ENCODE peak calls at places on chromosomes 6 and 20, in five cellular contexts. O is mesenchymal stem cell, N is small intestine, P is ascending aorta, Z is SJCRH30. L is an unnamed sample. For H3K4me1, the result is how much of the 10 kb centered on the place peaks cover.

GRCh38 chr20:63700199-63701050 is 4.0 kb downstream of the TNFRSF6B start:
- DNase-seq in O (no peak), Z (peak), N (no peak), P (no peak), L (no peak)

GRCh38 chr20:870758-871157 is 37.2 kb downstream of the FAM110A start:
- DNase-seq in Z (no peak), P (no peak), N (no peak), O (no peak), L (no peak)

GRCh38 chr6:162099685-162100084 is 627.9 kb downstream of the PRKN start:
- DNase-seq in O (peak), Z (peak), P (no peak), N (no peak), L (no peak)

GRCh38 chr6:43086022-43086658 is 10.0 kb downstream of the PTK7 start:
- DNase-seq in O (peak), N (no peak), P (no peak), Z (no peak), L (no peak)

GRCh38 chr6:17923401-17923863 is 64.0 kb downstream of the KIF13A start:
- DNase-seq in P (no peak), O (no peak), N (no peak), Z (no peak), L (no peak)

GRCh38 chr6:107670792-107671199 is 153.3 kb downstream of the SCML4 start:
- DNase-seq in N (no peak), P (no peak), Z (peak), O (peak), L (no peak)

GRCh38 chr6:36779227-36779626 is 60.0 kb downstream of the CPNE5 start:
- DNase-seq in N (no peak), P (no peak), Z (no peak), O (no peak), L (no peak)

GRCh38 chr6:143940011-143940597 is 68.0 kb downstream of the PLAGL1 start:
- DNase-seq in Z (peak), P (no peak), O (peak), N (peak), L (peak)

GRCh38 chr20:23361108-23361650 is 803 bp upstream of the GZF1 start:
- DNase-seq in Z (no peak), P (no peak), O (peak), N (peak), L (no peak)

GRCh38 chr6:106094261-106094963 is 8.3 kb downstream of the PRDM1 start:
- DNase-seq in Z (no peak), O (no peak), N (no peak), P (no peak), L (no peak)

GRCh38 chr6:5361371-5361770 is 100.1 kb downstream of the FARS2 start:
- DNase-seq in Z (no peak), N (peak), O (no peak), P (no peak), L (no peak)

GRCh38 chr20:38212806-38213606 is 47.5 kb downstream of the KIAA1755 start:
- DNase-seq in N (no peak), P (no peak), O (no peak), Z (no peak), L (no peak)

GRCh38 chr6:53382421-53382820 is 33.7 kb upstream of the ELOVL5 start:
- DNase-seq in Z (no peak), P (no peak), O (no peak), N (no peak), L (no peak)

GRCh38 chr6:37919417-37920157 is 100.1 kb downstream of the ZFAND3 start:
- DNase-seq in O (peak), P (no peak), Z (no peak), N (no peak), L (no peak)

GRCh38 chr6:101689695-101690094 is 296.2 kb downstream of the GRIK2 start:
- DNase-seq in O (no peak), Z (no peak), P (no peak), N (no peak), L (no peak)

GRCh38 chr6:87721311-87721710 is 19.3 kb upstream of the AKIRIN2 start:
- DNase-seq in Z (no peak), P (no peak), O (no peak), N (no peak), L (no peak)

GRCh38 chr20:54160269-54161007 is 13.3 kb downstream of the CYP24A1 start:
- DNase-seq in N (no peak), P (no peak), Z (peak), O (no peak), L (no peak)

GRCh38 chr20:50146732-50147662 is 6.5 kb downstream of the PEDS1 start:
- DNase-seq in N (peak), O (no peak), Z (peak), P (peak), L (peak)
- H3K4me3 ChIP-seq in N (no peak), O (no peak), Z (no peak), P (no peak), L (peak)

GRCh38 chr20:47257256-47257655 is 99.2 kb downstream of the ZMYND8 start:
- DNase-seq in O (no peak), N (no peak), Z (no peak), P (no peak), L (no peak)

GRCh38 chr20:47253860-47254259 is 102.6 kb downstream of the ZMYND8 start:
- DNase-seq in O (no peak), N (no peak), P (no peak), Z (no peak), L (no peak)

GRCh38 chr20:47258745-47259695 is 97.5 kb downstream of the ZMYND8 start:
- DNase-seq in P (no peak), N (no peak), O (no peak), Z (no peak), L (no peak)

GRCh38 chr20:47257771-47258170 is 98.7 kb downstream of the ZMYND8 start:
- DNase-seq in Z (no peak), P (no peak), N (no peak), O (no peak), L (no peak)

GRCh38 chr20:47256665-47257236 is 99.7 kb downstream of the ZMYND8 start:
- DNase-seq in N (no peak), O (peak), Z (no peak), P (no peak), L (no peak)
- H3K4me1 ChIP-seq in N (under half), O (under half), Z (under half), P (under half), L (under half)

GRCh38 chr6:164108869-164109769 is 694.6 kb downstream of the QKI start:
- DNase-seq in P (no peak), O (peak), N (no peak), Z (peak), L (no peak)
- H3K4me3 ChIP-seq in P (peak), O (no peak), N (no peak), Z (peak), L (no peak)

DNA sequence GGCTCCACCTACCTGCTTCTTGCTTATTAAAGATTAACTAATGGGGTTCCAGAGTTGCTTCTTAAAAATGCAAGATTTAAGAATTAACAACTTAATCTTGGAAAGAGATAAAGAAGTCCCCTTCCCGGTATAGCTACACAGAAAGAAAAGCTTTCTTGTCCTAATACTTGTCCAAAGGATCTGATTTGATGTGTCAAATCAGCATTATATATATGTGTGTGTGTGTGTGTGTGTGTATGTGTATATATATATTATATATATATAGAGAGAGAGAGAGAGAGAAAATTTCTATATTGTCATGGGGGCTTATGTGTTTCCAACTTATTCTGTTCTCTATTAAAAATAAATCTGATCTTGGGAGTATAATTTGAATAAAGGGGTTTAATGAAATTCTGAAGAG is 4.6 kb upstream of the HMGN4 start:
- DNase-seq in P (no peak), O (no peak), Z (no peak), N (no peak), L (no peak)
- H3K4me1 ChIP-seq in P (under half), O (under half), Z (under half), N (under half), L (under half)

GRCh38 chr6:428047-428608 is 36.6 kb downstream of the IRF4 start:
- DNase-seq in Z (no peak), N (no peak), O (no peak), P (no peak), L (no peak)
- H3K4me3 ChIP-seq in Z (no peak), N (no peak), O (no peak), P (no peak), L (no peak)

DNA sequence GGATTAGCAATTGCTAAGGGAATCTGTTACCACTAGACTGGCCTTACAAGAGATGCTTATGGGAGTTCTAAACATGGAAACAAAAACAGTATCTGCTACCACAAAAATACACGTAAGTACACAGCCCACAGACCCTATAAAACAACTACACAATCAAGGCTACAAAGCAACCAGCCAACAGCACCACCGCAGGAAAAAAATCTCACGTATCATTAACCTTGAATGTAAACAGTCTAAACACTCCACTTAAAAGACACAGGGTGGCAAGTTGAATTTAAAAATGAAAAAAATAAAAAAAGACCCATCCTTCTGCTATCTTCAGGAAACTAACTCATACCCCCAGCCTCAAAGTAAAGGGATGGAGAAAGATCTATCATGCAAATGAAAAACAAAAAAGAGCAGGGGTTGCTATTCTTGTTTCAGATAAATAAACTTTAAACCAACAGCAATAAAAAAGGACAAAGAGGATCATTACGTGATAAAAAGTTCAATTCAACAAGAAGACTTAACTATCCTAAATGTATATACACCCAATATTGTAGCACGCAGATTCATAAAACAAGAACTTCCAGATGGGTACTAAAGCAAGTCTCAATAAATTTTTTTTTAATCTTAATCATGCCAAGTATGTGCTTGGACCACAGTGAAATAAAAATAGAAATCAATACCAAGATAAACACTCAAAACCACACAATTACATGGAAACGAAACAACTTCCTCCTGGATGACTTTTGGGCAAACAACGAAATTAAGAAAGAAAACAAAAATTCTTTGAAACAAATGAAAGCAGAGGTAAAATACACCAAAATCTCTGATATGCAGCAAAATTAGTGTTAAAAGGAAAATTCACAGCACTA is 52.3 kb downstream of the RNGTT start:
- DNase-seq in O (no peak), N (no peak), P (no peak), Z (no peak), L (no peak)
- H3K4me1 ChIP-seq in O (under half), N (under half), P (under half), Z (under half), L (under half)

GRCh38 chr6:16284472-16284871 is 46.1 kb downstream of the GMPR start:
- DNase-seq in P (no peak), O (no peak), N (no peak), Z (no peak), L (no peak)

GRCh38 chr6:16278750-16279149 is 40.4 kb downstream of the GMPR start:
- DNase-seq in N (no peak), Z (no peak), O (no peak), P (no peak), L (no peak)

GRCh38 chr6:16286151-16286522 is 47.8 kb downstream of the GMPR start:
- DNase-seq in O (peak), Z (no peak), N (peak), P (no peak), L (no peak)

GRCh38 chr6:16285467-16286150 is 47.2 kb downstream of the GMPR start:
- DNase-seq in N (no peak), P (no peak), Z (no peak), O (no peak), L (no peak)

GRCh38 chr6:16282370-16282769 is 44.0 kb downstream of the GMPR start:
- DNase-seq in P (no peak), N (no peak), O (no peak), Z (no peak), L (no peak)
- H3K4me3 ChIP-seq in P (no peak), N (no peak), O (no peak), Z (no peak), L (no peak)

DNA sequence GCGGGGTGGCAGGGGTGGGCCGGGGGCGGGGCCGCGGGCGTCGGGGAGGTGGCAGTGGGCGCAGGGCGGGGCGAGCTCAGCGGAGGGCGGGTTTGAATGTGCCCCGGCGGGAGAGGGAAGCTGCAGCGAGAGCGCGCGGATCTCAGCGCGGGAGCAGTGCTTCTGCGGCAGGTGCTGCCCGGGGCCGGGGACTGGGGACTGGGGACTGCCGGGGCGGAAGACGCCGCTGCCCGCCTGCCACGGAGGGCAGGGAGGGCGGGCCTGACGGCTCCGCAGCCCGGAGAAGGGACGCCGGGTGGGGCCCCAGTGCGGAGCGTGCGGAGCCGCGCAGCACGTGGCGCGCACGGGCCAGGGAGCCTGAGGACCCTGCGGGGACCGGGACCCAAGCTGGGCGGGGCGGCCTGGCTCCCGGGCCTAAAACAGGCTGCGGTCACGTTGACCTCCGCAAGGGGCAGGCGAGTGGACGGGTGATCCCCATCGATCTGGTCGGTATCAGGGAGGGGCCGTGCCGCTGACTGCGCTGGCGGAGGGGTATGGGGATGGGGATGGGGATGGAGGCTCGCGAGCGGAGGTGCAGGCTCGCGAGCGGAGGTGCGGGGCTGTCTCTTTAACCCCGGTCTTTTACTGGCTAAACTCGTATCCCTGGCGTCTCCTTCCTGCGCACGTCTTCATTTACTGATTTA is at the start of gene SLC29A1:
- DNase-seq in P (no peak), Z (peak), N (peak), O (peak), L (peak)
- H3K4me1 ChIP-seq in P (under half), Z (under half), N (under half), O (under half), L (under half)

DNA sequence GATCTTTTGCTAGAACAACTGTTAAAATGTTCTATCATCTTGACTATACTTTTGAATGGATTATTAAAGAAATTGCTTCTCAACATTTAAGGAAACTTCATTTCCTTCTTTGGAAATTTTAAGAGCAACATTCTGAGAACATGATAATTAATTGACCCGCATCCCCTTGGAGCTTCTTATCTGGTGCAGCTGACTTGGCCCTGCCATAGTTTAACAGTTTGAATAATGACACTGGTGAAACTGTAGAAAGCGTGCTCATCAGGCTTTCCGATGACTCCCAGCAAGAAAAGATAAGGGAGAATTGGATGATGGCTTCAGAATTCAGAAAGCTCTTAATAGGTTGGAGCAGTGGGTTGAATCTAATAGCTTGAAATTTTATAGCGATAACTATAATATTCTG is 38.1 kb downstream of the SNX9 start:
- DNase-seq in P (no peak), N (no peak), Z (no peak), O (no peak), L (no peak)
- H3K4me3 ChIP-seq in P (no peak), N (no peak), Z (no peak), O (no peak), L (no peak)